ENCODE peak calls at places on chromosomes 12 and 14, in six cellular contexts. A, G, L, I, E and K are unnamed samples.

GRCh38 chr12:617304-617915 is 45.8 kb downstream of the NINJ2 start:
- DNase-seq in I (peak), G (no peak), E (no peak), L (no peak), A (no peak), K (no peak)

GRCh38 chr12:124927325-124928094 is 13.1 kb upstream of the UBC start:
- DNase-seq in E (peak), L (peak), A (peak), I (peak), G (peak), K (peak)

GRCh38 chr12:40946612-40947194 is 241.4 kb upstream of the PDZRN4 start:
- DNase-seq in L (peak), I (peak), E (peak), A (peak), G (no peak), K (no peak)

GRCh38 chr12:40820794-40821484 is 128.7 kb downstream of the CNTN1 start:
- DNase-seq in L (no peak), E (no peak), I (no peak), A (no peak), G (no peak), K (no peak)

GRCh38 chr14:64692597-64693350 is 11.4 kb upstream of the PLEKHG3 start:
- DNase-seq in A (no peak), I (no peak), E (no peak), L (no peak), G (no peak), K (no peak)

GRCh38 chr14:43539210-43539609 is 967.9 kb downstream of the FSCB start:
- DNase-seq in G (no peak), A (no peak), L (no peak), I (peak), E (peak), K (peak)

GRCh38 chr12:110201995-110202394 is 77.8 kb downstream of the IFT81 start:
- DNase-seq in G (no peak), E (no peak), I (no peak), A (no peak), L (no peak), K (no peak)

GRCh38 chr12:63919758-63920157 is 75.3 kb downstream of the SRGAP1 start:
- DNase-seq in A (no peak), G (no peak), L (no peak), I (no peak), E (no peak), K (no peak)

GRCh38 chr12:79844693-79845092 is 90.2 kb downstream of the PPP1R12A start:
- DNase-seq in L (peak), A (no peak), E (peak), I (peak), G (no peak), K (no peak)

GRCh38 chr14:67514650-67515385 is 18.3 kb upstream of the PLEKHH1 start:
- DNase-seq in G (no peak), I (no peak), L (peak), A (peak), E (no peak), K (peak)

GRCh38 chr14:52328286-52328685 is 14.2 kb downstream of the PTGER2 start:
- DNase-seq in I (no peak), A (no peak), L (no peak), E (no peak), G (no peak), K (no peak)

GRCh38 chr12:27751386-27752047 is 28.5 kb upstream of the KLHL42 start:
- DNase-seq in I (peak), L (no peak), G (no peak), E (peak), A (no peak), K (no peak)
- TF ChIP-seq MAX in I (no peak), L (no peak), G (no peak), E (peak), A (no peak), K (no peak)

DNA sequence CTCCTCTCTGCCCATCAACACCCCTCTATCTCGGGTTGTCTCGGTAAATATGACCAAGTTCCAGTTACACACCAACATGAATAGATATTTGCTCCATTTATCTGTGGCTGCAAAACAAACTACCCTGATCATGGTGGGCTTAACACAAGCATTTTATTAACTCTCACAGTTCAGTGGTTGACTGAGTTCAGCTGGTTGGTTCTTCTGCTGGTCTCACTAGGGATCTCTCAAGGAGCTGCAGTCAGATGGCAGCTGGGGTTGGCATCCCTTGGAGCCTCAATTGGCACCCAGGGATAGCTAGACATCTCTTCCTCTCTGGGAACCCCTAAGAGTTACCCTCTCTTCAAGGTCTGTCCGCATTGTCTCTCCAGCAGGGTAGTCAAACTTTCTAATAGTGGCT is 25.4 kb downstream of the P2RX7 start:
- DNase-seq in L (no peak), G (no peak), E (no peak), A (no peak), I (no peak), K (no peak)
- TF ChIP-seq MAX in L (no peak), G (no peak), E (no peak), A (no peak), I (no peak), K (no peak)

DNA sequence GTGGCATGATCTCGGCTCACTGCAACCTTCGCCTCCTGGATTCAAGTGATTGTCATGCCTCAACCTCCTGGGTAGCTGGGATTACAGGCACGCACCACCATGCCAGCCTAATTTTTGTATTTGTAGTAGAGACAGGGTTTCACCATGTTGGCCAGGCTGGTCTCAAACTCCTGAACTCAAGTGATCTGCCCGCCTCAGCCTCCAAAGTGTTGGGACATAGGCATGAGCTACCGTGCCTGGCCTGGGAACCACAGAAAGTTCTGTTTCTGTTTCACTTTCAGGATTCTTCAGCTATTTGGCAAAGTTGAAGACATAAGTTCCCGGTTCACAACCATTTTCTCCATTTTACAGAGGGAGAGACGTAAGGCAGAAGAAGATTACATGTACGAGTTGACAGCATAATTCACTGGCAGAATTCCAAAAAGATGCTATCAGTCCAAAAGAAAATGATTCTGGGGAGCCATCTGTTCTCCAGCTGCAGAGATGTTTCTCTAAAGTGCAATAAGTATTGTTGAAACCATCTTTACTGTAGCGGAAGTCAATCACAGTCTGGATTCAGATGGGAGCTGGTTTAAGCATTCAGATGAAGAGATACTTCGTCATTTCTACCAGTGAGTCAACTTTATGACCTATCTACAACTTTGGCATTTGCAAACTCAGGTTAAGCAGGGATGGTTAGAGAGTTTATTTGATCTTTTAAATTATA is 8.1 kb upstream of the RNF34 start:
- DNase-seq in L (peak), A (peak), E (no peak), I (no peak), G (peak), K (no peak)
- TF ChIP-seq MAX in L (no peak), A (peak), E (no peak), I (no peak), G (no peak), K (no peak)

GRCh38 chr14:35973770-35974169 is 147.6 kb downstream of the BRMS1L start:
- DNase-seq in G (no peak), I (no peak), A (no peak), E (no peak), L (no peak), K (no peak)

GRCh38 chr14:35978561-35978960 is 152.4 kb downstream of the BRMS1L start:
- DNase-seq in A (no peak), L (no peak), E (no peak), G (no peak), I (no peak), K (no peak)

GRCh38 chr14:35971965-35972630 is 146.0 kb downstream of the BRMS1L start:
- DNase-seq in E (no peak), A (no peak), I (no peak), G (no peak), L (no peak), K (no peak)

DNA sequence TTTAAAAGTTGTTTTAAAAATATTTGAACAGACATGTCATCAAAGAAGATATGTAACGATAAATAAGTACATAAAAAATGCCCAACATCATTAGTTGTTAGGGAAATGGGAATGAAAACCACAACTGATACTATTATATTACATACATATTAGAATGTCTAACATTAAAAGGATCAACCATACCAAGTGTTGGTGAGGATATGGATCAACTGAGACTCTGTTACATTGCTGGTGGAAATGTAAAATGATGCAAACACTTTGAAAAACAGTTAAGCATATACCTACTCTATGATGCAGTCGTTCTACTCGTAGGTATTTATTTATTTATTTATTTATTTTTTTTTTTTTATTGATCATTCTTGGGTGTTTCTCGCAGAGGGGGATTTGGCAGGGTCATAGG is 149.7 kb downstream of the BRMS1L start:
- DNase-seq in E (no peak), I (no peak), A (no peak), L (no peak), G (no peak), K (no peak)
- TF ChIP-seq MAX in E (no peak), I (no peak), A (no peak), L (no peak), G (no peak), K (no peak)

GRCh38 chr14:69395929-69396328 is 2.2 kb downstream of the ERH start:
- DNase-seq in I (no peak), E (no peak), L (no peak), A (no peak), G (no peak), K (no peak)

GRCh38 chr14:69399750-69400149 is 1.3 kb downstream of the SLC39A9 start:
- DNase-seq in E (no peak), L (no peak), G (no peak), A (no peak), I (no peak), K (no peak)

GRCh38 chr14:69398818-69399210 is 322 bp downstream of the SLC39A9 start:
- DNase-seq in L (no peak), E (no peak), I (no peak), A (no peak), G (no peak), K (no peak)

GRCh38 chr14:69400154-69400553 is 1.7 kb downstream of the SLC39A9 start:
- DNase-seq in L (no peak), G (no peak), A (no peak), I (no peak), E (no peak), K (no peak)

GRCh38 chr14:69398053-69398817 is at the start of the genes ERH and SLC39A9:
- DNase-seq in E (peak), I (peak), G (peak), L (peak), A (peak), K (peak)
- TF ChIP-seq MAX in E (peak), I (peak), G (peak), L (peak), A (peak), K (peak)

GRCh38 chr12:93979189-93979588 is 169.2 kb upstream of the PLXNC1 start:
- DNase-seq in L (no peak), G (peak), I (peak), A (no peak), E (peak), K (no peak)
- TF ChIP-seq MAX in L (no peak), G (no peak), I (no peak), A (no peak), E (no peak), K (no peak)

DNA sequence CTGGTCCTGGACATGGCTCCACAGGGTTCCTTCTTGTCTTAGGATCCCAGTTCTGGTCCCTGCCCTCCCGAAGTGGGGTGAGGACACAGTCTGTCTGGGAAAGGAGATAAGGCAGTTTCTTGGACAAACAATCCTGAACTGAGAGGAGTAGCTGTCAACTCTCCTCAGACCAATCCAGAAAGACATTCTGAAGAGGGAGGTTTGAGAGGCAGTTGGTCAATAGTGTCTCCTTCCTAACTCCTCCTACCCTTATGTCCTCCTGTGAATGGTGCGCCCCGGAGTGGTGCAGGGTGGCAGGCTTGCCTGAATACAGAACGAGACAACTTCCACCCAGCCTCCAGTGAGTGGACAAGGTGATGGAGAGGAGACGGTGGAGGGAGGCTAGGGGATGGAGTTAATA is 15.4 kb upstream of the ASIC1 start:
- DNase-seq in E (no peak), G (no peak), A (no peak), L (peak), I (no peak), K (no peak)
- TF ChIP-seq MAX in E (no peak), G (no peak), A (no peak), L (peak), I (no peak), K (no peak)

GRCh38 chr14:29444216-29444615 is 483.4 kb downstream of the PRKD1 start:
- DNase-seq in E (no peak), I (no peak), L (no peak), G (no peak), A (no peak), K (no peak)
- TF ChIP-seq MAX in E (no peak), I (no peak), L (no peak), G (no peak), A (no peak), K (no peak)

DNA sequence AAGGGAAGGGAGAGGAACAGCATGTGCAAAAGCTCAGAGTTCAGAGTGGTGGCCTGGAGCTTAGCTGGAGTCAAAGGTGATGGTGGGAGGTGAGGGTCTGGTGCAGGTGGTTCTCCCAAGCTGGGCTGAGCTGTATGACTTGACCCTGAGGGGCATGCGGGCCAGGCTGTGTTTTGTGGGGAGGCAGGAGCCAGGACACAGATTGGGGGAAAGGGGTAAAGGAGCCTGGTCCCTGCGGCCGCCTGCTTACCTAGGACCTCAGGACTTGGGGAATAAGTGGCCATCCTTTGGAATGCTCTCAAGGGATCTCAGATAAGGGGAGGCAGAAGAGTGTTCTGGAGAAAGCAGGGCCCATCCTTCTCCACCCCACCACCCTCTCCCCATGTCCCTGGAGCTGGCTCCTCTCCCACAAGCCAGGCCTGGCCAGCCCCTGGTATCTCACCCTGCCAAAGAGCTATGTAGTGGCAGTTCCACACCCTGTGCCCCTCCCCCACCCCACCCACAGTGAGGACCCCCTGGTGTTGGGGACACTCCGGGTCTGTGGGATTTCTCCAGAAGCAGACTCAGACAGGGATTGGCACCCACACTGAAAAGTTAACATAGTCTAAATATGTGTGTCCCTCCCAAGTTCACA is 19.9 kb upstream of the CEP170B start:
- DNase-seq in E (no peak), I (no peak), A (no peak), L (no peak), G (no peak), K (no peak)
- TF ChIP-seq MAX in E (no peak), I (no peak), A (no peak), L (no peak), G (no peak), K (no peak)

DNA sequence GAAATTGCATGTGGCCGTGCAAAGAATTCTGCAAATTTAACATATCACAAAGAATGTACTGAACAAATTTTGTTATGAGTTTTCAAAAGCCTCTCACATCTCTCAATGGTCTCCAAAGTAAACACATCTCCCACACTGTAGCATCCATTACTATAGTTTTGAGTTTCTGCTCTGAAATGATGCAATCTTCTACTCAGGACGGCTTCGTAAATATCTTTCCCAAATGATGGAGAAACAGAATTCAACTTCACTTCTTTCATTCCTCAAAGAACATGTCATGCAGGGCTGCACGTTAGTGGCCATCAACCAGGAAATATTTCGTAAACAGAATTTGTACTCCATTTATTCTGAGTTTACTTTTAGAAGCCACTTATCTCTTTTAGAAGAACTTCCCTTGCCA is 17.5 kb downstream of the DUSP6 start:
- DNase-seq in I (no peak), A (no peak), L (no peak), E (no peak), G (no peak), K (no peak)
- TF ChIP-seq MAX in I (no peak), A (no peak), L (no peak), E (no peak), G (no peak), K (no peak)